ENCODE peak calls at places on chromosomes 4 and X, in nine cellular contexts. W, V, A, G, S, X, N, C and Q are unnamed samples.

GRCh38 chr4:41887821-41888699 is 47.2 kb upstream of the TMEM33 start:
- DNase-seq in A (peak; percentile 18), N (peak; percentile 61), G (no peak), X (no peak), C (no peak), V (peak; percentile 78), S (peak; percentile 33), W (peak; percentile 64), Q (no peak)

GRCh38 chrX:120136128-120136527 is 20.4 kb upstream of the RHOXF1 start:
- DNase-seq in G (no peak), N (no peak), X (no peak), A (no peak), C (no peak), V (no peak), W (no peak), S (no peak), Q (no peak)

GRCh38 chr4:66688674-66689073 is 856.6 kb downstream of the CENPC start:
- DNase-seq in G (no peak), A (peak; percentile 32), N (peak; percentile 49), S (no peak), C (no peak), W (no peak), X (no peak), V (no peak), Q (no peak)

GRCh38 chrX:121876316-121876715 is 828.9 kb downstream of the GLUD2 start:
- DNase-seq in S (no peak), V (peak; percentile 76), X (no peak), G (no peak), W (no peak), C (no peak), N (peak; percentile 56), A (peak; percentile 21), Q (no peak)

GRCh38 chrX:20383487-20383886 is 116.8 kb upstream of the RPS6KA3 start:
- DNase-seq in V (no peak), C (no peak), N (no peak), G (no peak), S (no peak), X (no peak), W (no peak), A (no peak), Q (no peak)

GRCh38 chrX:2511326-2511725 is 10.6 kb upstream of the DHRSX start:
- DNase-seq in V (no peak), W (no peak), N (no peak), A (no peak), X (no peak), S (no peak), G (no peak), C (no peak), Q (no peak)

GRCh38 chrX:7074908-7075204 is 72.7 kb upstream of the STS start:
- DNase-seq in X (no peak), C (no peak), N (no peak), A (no peak), G (no peak), S (no peak), W (no peak), V (no peak), Q (no peak)

GRCh38 chr4:56757270-56757746 is 64.2 kb downstream of the SPINK2 start:
- DNase-seq in X (no peak), A (no peak), W (peak; percentile 61), C (no peak), V (peak; percentile 79), S (peak; percentile 26), N (peak; percentile 81), G (peak; percentile 7), Q (no peak)

GRCh38 chr4:7202391-7202790 is 10.1 kb downstream of the SORCS2 start:
- DNase-seq in C (no peak), S (no peak), W (no peak), N (no peak), A (no peak), G (no peak), X (no peak), V (peak; percentile 25), Q (no peak)

GRCh38 chrX:44954562-44954961 is 81.6 kb downstream of the KDM6A start:
- DNase-seq in X (no peak), G (no peak), N (no peak), A (no peak), S (no peak), C (no peak), W (no peak), V (no peak), Q (no peak)

GRCh38 chrX:109719262-109719661 is 13.8 kb downstream of the ACSL4 start:
- DNase-seq in A (no peak), W (no peak), X (no peak), C (no peak), S (no peak), N (no peak), G (no peak), V (no peak), Q (no peak)

GRCh38 chr4:55553442-55553841 is 6.7 kb upstream of the CLOCK start:
- DNase-seq in S (no peak), A (peak; percentile 44), G (no peak), C (no peak), N (no peak), X (peak; percentile 51), W (peak; percentile 63), V (peak; percentile 67), Q (no peak)

GRCh38 chr4:15479089-15479912 is 9.6 kb downstream of the CC2D2A start:
- DNase-seq in W (peak; percentile 94), V (peak; percentile 92), N (peak; percentile 85), G (no peak), A (peak; percentile 55), X (peak; percentile 67), S (peak; percentile 38), C (no peak), Q (no peak)

GRCh38 chr4:23360718-23361117 is 529.1 kb downstream of the PPARGC1A start:
- DNase-seq in G (no peak), N (no peak), A (no peak), W (no peak), C (no peak), S (no peak), X (no peak), V (no peak), Q (no peak)

GRCh38 chrX:31128849-31129248 is 57.0 kb upstream of the FTHL17 start:
- DNase-seq in A (no peak), W (no peak), V (no peak), N (no peak), G (no peak), X (no peak), S (no peak), C (no peak), Q (no peak)

GRCh38 chrX:132364313-132364712 is 124.5 kb downstream of the MBNL3 start:
- DNase-seq in N (peak; percentile 50), G (no peak), V (no peak), X (no peak), S (no peak), C (no peak), A (no peak), W (no peak), Q (no peak)

DNA sequence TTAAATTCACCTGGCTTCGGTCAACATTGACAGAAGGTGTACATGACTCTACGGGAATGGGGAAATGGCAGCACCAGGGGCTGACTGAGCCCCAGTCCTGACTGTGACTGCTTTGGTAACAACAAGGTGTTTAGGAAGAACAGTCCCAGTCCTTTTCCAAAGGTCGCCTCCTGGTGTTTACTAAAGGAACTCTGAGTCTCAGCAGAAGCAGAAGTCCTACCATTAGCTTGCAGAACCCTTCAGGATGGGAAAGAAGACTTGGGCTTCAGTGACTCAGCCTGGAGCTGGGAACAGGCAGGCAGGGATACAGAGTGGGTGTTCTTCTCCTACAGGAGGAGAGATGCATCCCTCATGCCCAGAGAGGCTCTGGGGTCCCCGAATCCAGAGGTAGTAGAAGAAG is 103.3 kb downstream of the MGST2 start:
- DNase-seq in S (no peak), N (peak; percentile 16), W (peak; percentile 72), V (no peak), C (no peak), G (no peak), A (no peak), X (no peak), Q (no peak)
- TF ChIP-seq CTCF in S (peak; percentile 7), N (peak; percentile 25), W (peak; percentile 74), V (no peak), C (peak; percentile 18), G (no peak), A (peak; percentile 26), X (no peak), Q (no peak)

DNA sequence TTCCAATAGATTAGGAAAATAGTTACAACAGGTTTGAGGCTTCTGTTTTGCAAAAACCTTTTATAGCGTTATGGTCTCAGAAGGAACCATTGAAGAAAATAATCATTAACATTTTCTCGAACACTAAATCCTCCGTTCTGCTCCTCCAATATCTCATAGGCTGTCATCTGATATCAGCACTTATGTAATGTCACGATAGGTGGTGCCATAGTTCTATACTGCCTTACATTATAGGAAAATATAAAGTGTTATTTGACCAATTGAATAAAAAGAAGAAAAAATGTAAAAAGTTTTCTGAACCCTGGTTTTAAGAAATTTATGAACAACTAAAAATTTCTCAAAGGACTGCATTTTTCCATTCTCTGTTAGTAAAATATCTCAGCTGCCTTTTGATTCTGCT is 291.4 kb downstream of the RPA4 start:
- DNase-seq in W (no peak), S (no peak), X (no peak), V (no peak), A (no peak), N (no peak), G (no peak), C (no peak), Q (no peak)
- TF ChIP-seq CTCF in W (no peak), S (no peak), X (no peak), V (no peak), A (no peak), N (no peak), G (no peak), C (no peak), Q (no peak)

GRCh38 chrX:151505796-151506195 is 57.7 kb upstream of the PASD1 start:
- DNase-seq in W (peak; percentile 79), G (no peak), X (no peak), N (peak; percentile 42), V (no peak), A (no peak), C (no peak), S (peak; percentile 15), Q (no peak)
- TF ChIP-seq CTCF in W (peak; percentile 79), G (no peak), X (no peak), N (peak; percentile 65), V (no peak), A (no peak), C (peak; percentile 51), S (peak; percentile 52), Q (no peak)

DNA sequence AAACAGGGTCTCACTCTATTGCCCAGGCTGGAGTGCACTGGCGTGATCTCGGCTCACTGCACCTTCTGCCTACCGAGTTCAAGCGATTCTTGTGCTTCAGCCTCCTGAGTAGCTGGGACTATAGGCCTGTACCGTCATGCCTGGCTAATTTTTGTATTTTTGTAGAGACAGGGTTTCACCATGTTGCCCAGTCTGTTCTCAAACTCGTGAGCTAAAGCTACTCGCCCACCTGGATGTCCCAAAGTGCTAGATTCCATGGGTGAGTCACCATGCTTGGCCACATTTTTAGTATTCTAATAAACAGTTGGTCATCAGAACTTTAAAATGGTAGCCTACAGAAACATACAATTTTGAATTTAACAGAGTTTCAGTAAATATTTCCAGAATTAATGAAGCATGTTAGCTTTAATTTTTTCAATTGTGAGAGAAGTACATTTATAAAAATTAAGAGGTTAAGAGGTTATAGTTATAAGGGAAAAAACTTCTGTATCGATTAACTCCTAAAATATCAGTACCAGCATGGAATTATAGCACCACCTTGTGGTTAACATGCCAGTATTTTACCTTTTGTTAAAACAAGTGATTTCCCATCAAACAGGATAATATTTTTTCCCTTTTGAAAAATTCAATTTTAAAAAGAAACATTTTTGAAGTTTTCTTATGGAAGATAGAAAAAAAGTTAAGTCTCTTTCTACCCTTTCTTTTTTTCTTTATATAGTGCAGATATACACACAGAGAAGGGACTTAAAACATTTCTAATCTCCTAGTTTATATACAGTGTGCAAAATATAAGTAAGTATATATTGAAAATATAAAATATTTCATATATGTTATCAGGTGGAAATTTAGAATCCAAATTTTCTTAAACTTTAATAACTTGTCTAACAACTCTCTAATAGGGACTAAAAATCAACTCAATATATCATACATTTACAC is 35.4 kb downstream of the CEP44 start:
- DNase-seq in X (no peak), N (peak; percentile 44), W (peak; percentile 58), C (no peak), A (no peak), G (no peak), V (peak; percentile 63), S (peak; percentile 24), Q (no peak)
- TF ChIP-seq CTCF in X (peak; percentile 14), N (peak; percentile 45), W (peak; percentile 90), C (peak; percentile 80), A (peak; percentile 54), G (peak; percentile 83), V (peak; percentile 52), S (peak; percentile 65), Q (peak; percentile 76)